ENCODE peak calls at places on chromosomes 13 and 19, in four cellular contexts. M, T, H and G are unnamed samples.
A peak's percentile ranks its signal among the peaks of the same experiment; 100 is the strongest.

GRCh38 chr13:51887441-51887840 is 25.7 kb downstream of the CCDC70 start:
- DNase-seq in H (no peak), M (no peak), T (no peak), G (no peak)

GRCh38 chr13:71515639-71516038 is 351.4 kb downstream of the DACH1 start:
- DNase-seq in M (no peak), T (no peak), H (no peak), G (no peak)

GRCh38 chr13:102405499-102406079 is 3.7 kb upstream of the FGF14 start:
- DNase-seq in H (no peak), M (no peak), T (peak; percentile 70), G (no peak)

GRCh38 chr13:100490692-100491091 is 97.9 kb downstream of the GGACT start:
- DNase-seq in T (peak; percentile 93), H (no peak), M (no peak), G (no peak)

GRCh38 chr19:12838893-12839656 is 760 bp downstream of the MAST1 start:
- DNase-seq in M (no peak), T (no peak), H (no peak), G (no peak)

GRCh38 chr19:20103091-20103501 is 25.3 kb downstream of the ZNF90 start:
- DNase-seq in H (no peak), T (peak; percentile 79), M (no peak), G (no peak)

GRCh38 chr13:113837554-113838355 is 26.1 kb downstream of the GAS6 start:
- DNase-seq in H (peak; percentile 89), T (no peak), M (peak; percentile 84), G (no peak)

GRCh38 chr13:114020750-114021463 is 47.0 kb upstream of the C13orf46 start:
- DNase-seq in H (no peak), T (no peak), M (peak; percentile 36), G (no peak)

GRCh38 chr13:95156208-95156607 is 145.0 kb downstream of the ABCC4 start:
- DNase-seq in H (no peak), M (no peak), T (no peak), G (no peak)

GRCh38 chr19:56101746-56102535 is 19.2 kb downstream of the ZNF787 start:
- DNase-seq in H (no peak), T (no peak), M (no peak), G (no peak)

GRCh38 chr13:51729853-51730553 is 74.0 kb downstream of the DHRS12 start:
- DNase-seq in T (no peak), H (no peak), M (peak; percentile 19), G (no peak)

GRCh38 chr13:79935121-79935520 is 405.8 kb downstream of the SPRY2 start:
- DNase-seq in H (no peak), T (no peak), M (no peak), G (no peak)

GRCh38 chr13:103188688-103189326 is 122.6 kb upstream of the SLC10A2 start:
- DNase-seq in H (no peak), M (no peak), T (peak; percentile 57), G (no peak)

GRCh38 chr13:36815069-36815468 is 4.0 kb upstream of the RFXAP start:
- DNase-seq in T (peak; percentile 51), H (no peak), M (no peak), G (no peak)

GRCh38 chr13:66513728-66514127 is 716.4 kb downstream of the PCDH9 start:
- DNase-seq in H (no peak), T (no peak), M (no peak), G (no peak)

GRCh38 chr19:32558607-32559228 is 22.3 kb upstream of the PDCD5 start:
- DNase-seq in H (no peak), M (no peak), T (peak; percentile 76), G (no peak)

GRCh38 chr19:16019691-16020448 is 56.4 kb upstream of the TPM4 start:
- DNase-seq in H (no peak), T (no peak), M (no peak), G (no peak)

GRCh38 chr19:16449330-16449961 is 22.3 kb downstream of the EPS15L1 start:
- DNase-seq in H (no peak), T (no peak), M (no peak), G (no peak)

GRCh38 chr13:32261567-32261966 is 53.6 kb downstream of the ZAR1L start:
- DNase-seq in M (peak; percentile 37), H (peak; percentile 41), T (no peak), G (no peak)

GRCh38 chr13:65594255-65594654 is 1635.9 kb downstream of the PCDH9 start:
- DNase-seq in T (no peak), M (no peak), H (no peak), G (no peak)

GRCh38 chr19:13102666-13103584 is at the start of gene LYL1:
- DNase-seq in T (peak; percentile 79), M (peak; percentile 76), H (peak; percentile 86), G (no peak)

GRCh38 chr13:110759710-110760109 is 46.2 kb downstream of the ING1 start:
- DNase-seq in M (no peak), H (no peak), T (no peak), G (no peak)

GRCh38 chr19:2331601-2332246 is 3.2 kb downstream of the SPPL2B start:
- DNase-seq in T (no peak), H (no peak), M (no peak), G (no peak)

GRCh38 chr19:2333027-2333806 is 4.7 kb downstream of the SPPL2B start:
- DNase-seq in H (peak; percentile 45), T (no peak), M (peak; percentile 64), G (no peak)

GRCh38 chr19:2333807-2334211 is 5.3 kb downstream of the SPPL2B start:
- DNase-seq in H (no peak), T (no peak), M (no peak), G (no peak)

GRCh38 chr19:2330632-2331284 is 2.3 kb downstream of the SPPL2B start:
- DNase-seq in H (peak; percentile 74), M (peak; percentile 93), T (no peak), G (no peak)

DNA sequence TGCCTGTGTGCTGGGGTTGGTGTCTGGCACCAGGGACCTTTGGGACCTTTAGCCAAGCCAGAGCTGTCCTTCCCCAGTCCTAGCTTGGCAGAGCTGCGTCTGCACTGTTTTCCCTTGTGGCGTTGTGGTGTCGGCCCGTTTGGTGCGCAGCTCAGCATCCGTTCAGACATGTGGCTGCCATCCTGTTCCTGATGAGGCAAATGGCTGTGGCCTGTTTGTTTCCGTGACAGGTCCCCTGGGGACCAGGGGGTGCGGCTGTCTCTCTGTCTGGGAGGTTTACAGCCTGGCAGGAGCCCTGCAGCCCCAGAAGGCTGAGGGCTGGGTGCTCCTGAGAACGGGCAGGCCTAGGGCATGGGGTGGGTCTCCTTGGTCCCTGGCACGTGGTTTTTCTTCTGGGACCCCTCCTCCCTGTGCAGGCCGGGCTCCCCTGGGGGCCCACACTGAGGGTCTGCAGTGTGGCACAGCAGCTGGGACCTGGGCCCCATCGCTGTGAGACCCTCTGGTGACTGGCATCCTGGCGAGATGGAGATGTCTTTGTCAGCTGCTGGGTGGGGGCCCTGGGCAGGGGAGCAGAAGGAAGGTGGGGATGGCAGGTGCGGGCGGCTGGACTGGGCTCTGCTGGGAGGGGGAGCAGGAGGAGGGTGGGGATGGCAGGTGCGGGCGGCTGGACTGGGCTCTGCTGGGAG is 4.0 kb downstream of the SPPL2B start:
- DNase-seq in M (peak; percentile 69), T (no peak), H (no peak), G (no peak)
- H3K27ac ChIP-seq in M (peak overlapping the region; percentile 88), T (no peak overlapping the region), H (peak overlapping the region; percentile 72), G (no peak overlapping the region)

GRCh38 chr13:55038230-55038629 is 2009.6 kb downstream of the OLFM4 start:
- DNase-seq in T (no peak), H (no peak), M (no peak), G (no peak)
- TF ChIP-seq POLR2AphosphoS5 in T (no peak), H (no peak), M (no peak), G (no peak)

DNA sequence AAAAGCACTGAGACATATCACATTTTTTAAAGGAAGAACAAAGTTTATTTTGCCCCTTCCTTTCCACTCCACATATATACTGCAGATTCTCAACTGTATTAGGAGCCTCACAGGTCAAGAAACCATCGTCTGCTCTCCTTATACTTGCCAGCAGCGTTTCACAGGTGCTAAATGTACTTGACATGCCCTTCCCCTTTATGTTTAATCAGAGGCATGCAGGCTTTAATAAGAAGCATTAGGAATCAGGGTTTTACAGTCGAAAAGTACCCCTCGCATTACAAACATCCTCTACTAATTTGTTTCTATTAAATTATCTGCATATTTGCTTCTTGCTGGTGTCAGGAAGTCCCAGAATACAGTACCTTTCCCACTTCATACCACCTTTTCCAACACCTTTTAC is 3.7 kb upstream of the RAP2A start:
- DNase-seq in M (no peak), T (no peak), H (no peak), G (no peak)
- H3K27ac ChIP-seq in M (peak overlapping the region; percentile 4), T (no peak overlapping the region), H (peak overlapping the region; percentile 42), G (peak overlapping the region; percentile 92)

GRCh38 chr19:18006895-18007604 is 920 bp upstream of the ARRDC2 start:
- DNase-seq in T (peak; percentile 86), H (peak; percentile 87), M (peak; percentile 88), G (no peak)
- TF ChIP-seq POLR2AphosphoS5 in T (no peak), H (peak; percentile 30), M (peak; percentile 50), G (no peak)

DNA sequence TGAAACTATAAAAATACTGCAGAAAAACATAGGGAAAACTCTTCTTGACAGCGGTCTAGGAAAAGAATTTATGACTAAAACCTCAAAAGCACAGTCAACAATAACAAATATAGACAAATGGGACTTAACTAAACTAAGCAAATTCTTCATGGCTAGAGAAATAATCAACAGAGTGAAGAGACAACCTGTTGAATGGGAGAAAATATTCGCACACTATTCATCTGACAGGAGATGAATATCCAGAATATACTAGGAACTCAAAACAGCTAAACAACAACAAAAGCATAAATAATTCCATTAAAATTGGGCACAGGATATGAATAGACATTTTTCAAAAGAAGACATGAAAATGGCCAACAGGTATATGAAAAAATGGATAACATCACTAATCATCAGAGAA is 303.6 kb upstream of the PRR20A start:
- DNase-seq in H (no peak), M (no peak), T (no peak), G (no peak)
- H3K27ac ChIP-seq in H (no peak overlapping the region), M (no peak overlapping the region), T (no peak overlapping the region), G (no peak overlapping the region)

GRCh38 chr19:45884682-45885555 is 1.0 kb downstream of the IRF2BP1 start:
- DNase-seq in H (peak; percentile 31), M (no peak), T (peak; percentile 56), G (no peak)
- TF ChIP-seq POLR2AphosphoS5 in H (no peak), M (no peak), T (peak; percentile 31), G (no peak)

DNA sequence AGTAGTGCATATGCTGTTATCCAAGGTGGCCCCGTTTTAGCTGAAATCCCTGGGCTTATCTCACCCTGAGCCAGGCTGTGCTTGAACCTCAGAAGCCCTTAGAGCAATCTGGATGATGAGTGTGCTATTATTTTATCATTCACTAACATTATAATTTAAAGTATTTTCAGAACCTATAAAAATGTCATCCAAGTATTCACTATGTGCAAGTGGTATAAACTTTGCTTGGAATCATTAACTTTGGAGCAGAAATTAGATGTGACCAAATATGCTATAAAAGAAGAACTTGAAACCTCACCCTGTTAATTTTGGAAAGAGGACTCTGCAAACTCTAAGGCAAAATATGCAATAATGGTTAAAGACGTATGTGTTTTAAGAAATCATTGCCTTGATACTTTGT is 147.5 kb downstream of the USP12 start:
- DNase-seq in T (no peak), M (no peak), H (no peak), G (no peak)
- H3K27ac ChIP-seq in T (no peak overlapping the region), M (peak overlapping the region; percentile 80), H (no peak overlapping the region), G (peak overlapping the region; percentile 98)